ENCODE peak calls at places on chromosomes 4 and X, in ten cellular contexts. One of them, this sample, is unnamed.

GRCh38 chr4:186021461-186022167 is 47.3 kb upstream of the TLR3 start:
- DNase-seq in H9: peak
- DNase-seq in right lobe of liver: no peak
- DNase-seq in NCI-H2029: no peak
- DNase-seq in caudate nucleus: no peak
- DNase-seq in neuronal stem cell: peak
- DNase-seq in NCI-H1092: peak
- DNase-seq in neural crest cell: peak
- DNase-seq in activated T-helper 1 cell treated with Interleukin-2 at 50 U/mL for 16 hours: no peak
- DNase-seq in adipocyte: peak
- DNase-seq in this sample: no peak

GRCh38 chr4:73702796-73703287 is 37.5 kb upstream of the CXCL8 start:
- DNase-seq in neuronal stem cell: no peak
- DNase-seq in caudate nucleus: no peak
- DNase-seq in activated T-helper 1 cell treated with Interleukin-2 at 50 U/mL for 16 hours: no peak
- DNase-seq in right lobe of liver: no peak
- DNase-seq in adipocyte: no peak
- DNase-seq in neural crest cell: no peak
- DNase-seq in H9: no peak
- DNase-seq in NCI-H1092: no peak
- DNase-seq in NCI-H2029: no peak
- DNase-seq in this sample: no peak

GRCh38 chr4:75169020-75169814 is 236.3 kb downstream of the PARM1 start:
- DNase-seq in right lobe of liver: no peak
- DNase-seq in neuronal stem cell: no peak
- DNase-seq in neural crest cell: no peak
- DNase-seq in activated T-helper 1 cell treated with Interleukin-2 at 50 U/mL for 16 hours: no peak
- DNase-seq in caudate nucleus: no peak
- DNase-seq in NCI-H1092: no peak
- DNase-seq in H9: no peak
- DNase-seq in adipocyte: no peak
- DNase-seq in NCI-H2029: no peak
- DNase-seq in this sample: no peak

GRCh38 chr4:104979083-104979760 is 167.5 kb upstream of the TET2 start:
- DNase-seq in activated T-helper 1 cell treated with Interleukin-2 at 50 U/mL for 16 hours: no peak
- DNase-seq in NCI-H2029: no peak
- DNase-seq in neural crest cell: no peak
- DNase-seq in neuronal stem cell: no peak
- DNase-seq in NCI-H1092: no peak
- DNase-seq in adipocyte: no peak
- DNase-seq in caudate nucleus: no peak
- DNase-seq in right lobe of liver: no peak
- DNase-seq in H9: no peak
- DNase-seq in this sample: peak

GRCh38 chr4:7041851-7042696 is 1.1 kb upstream of the TADA2B start:
- DNase-seq in NCI-H1092: peak
- DNase-seq in adipocyte: peak
- DNase-seq in activated T-helper 1 cell treated with Interleukin-2 at 50 U/mL for 16 hours: peak
- DNase-seq in NCI-H2029: peak
- DNase-seq in right lobe of liver: peak
- DNase-seq in neuronal stem cell: no peak
- DNase-seq in H9: peak
- DNase-seq in neural crest cell: peak
- DNase-seq in caudate nucleus: no peak
- DNase-seq in this sample: peak

GRCh38 chrX:81114757-81115156 is 87.0 kb downstream of the HMGN5 start:
- DNase-seq in activated T-helper 1 cell treated with Interleukin-2 at 50 U/mL for 16 hours: no peak
- DNase-seq in adipocyte: no peak
- DNase-seq in neural crest cell: no peak
- DNase-seq in NCI-H2029: no peak
- DNase-seq in neuronal stem cell: no peak
- DNase-seq in right lobe of liver: no peak
- DNase-seq in caudate nucleus: no peak
- DNase-seq in NCI-H1092: no peak
- DNase-seq in H9: no peak
- DNase-seq in this sample: no peak

GRCh38 chrX:150926791-150927190 is 28.3 kb upstream of the CD99L2 start:
- DNase-seq in activated T-helper 1 cell treated with Interleukin-2 at 50 U/mL for 16 hours: no peak
- DNase-seq in neural crest cell: no peak
- DNase-seq in H9: no peak
- DNase-seq in caudate nucleus: no peak
- DNase-seq in NCI-H2029: no peak
- DNase-seq in neuronal stem cell: no peak
- DNase-seq in adipocyte: no peak
- DNase-seq in right lobe of liver: no peak
- DNase-seq in NCI-H1092: no peak
- DNase-seq in this sample: no peak

GRCh38 chr4:13860126-13860525 is 232.6 kb upstream of the BOD1L1 start:
- DNase-seq in caudate nucleus: no peak
- DNase-seq in neuronal stem cell: peak
- DNase-seq in H9: no peak
- DNase-seq in activated T-helper 1 cell treated with Interleukin-2 at 50 U/mL for 16 hours: no peak
- DNase-seq in neural crest cell: no peak
- DNase-seq in right lobe of liver: no peak
- DNase-seq in NCI-H1092: no peak
- DNase-seq in adipocyte: peak
- DNase-seq in NCI-H2029: no peak
- DNase-seq in this sample: no peak

GRCh38 chrX:72307646-72308051 is 1.9 kb upstream of the CITED1 start:
- DNase-seq in activated T-helper 1 cell treated with Interleukin-2 at 50 U/mL for 16 hours: no peak
- DNase-seq in neural crest cell: no peak
- DNase-seq in adipocyte: no peak
- DNase-seq in caudate nucleus: no peak
- DNase-seq in NCI-H2029: no peak
- DNase-seq in H9: no peak
- DNase-seq in NCI-H1092: no peak
- DNase-seq in right lobe of liver: no peak
- DNase-seq in neuronal stem cell: no peak
- DNase-seq in this sample: no peak

GRCh38 chrX:103585421-103586313 is at the start of gene TCEAL4:
- DNase-seq in neuronal stem cell: no peak
- DNase-seq in activated T-helper 1 cell treated with Interleukin-2 at 50 U/mL for 16 hours: no peak
- DNase-seq in neural crest cell: no peak
- DNase-seq in right lobe of liver: peak
- DNase-seq in adipocyte: peak
- DNase-seq in H9: peak
- DNase-seq in NCI-H2029: peak
- DNase-seq in NCI-H1092: peak
- DNase-seq in caudate nucleus: no peak
- DNase-seq in this sample: no peak

GRCh38 chrX:78199851-78200250 is 60.4 kb upstream of the TAF9B start:
- DNase-seq in right lobe of liver: no peak
- DNase-seq in NCI-H2029: no peak
- DNase-seq in activated T-helper 1 cell treated with Interleukin-2 at 50 U/mL for 16 hours: no peak
- DNase-seq in NCI-H1092: no peak
- DNase-seq in neural crest cell: no peak
- DNase-seq in neuronal stem cell: no peak
- DNase-seq in caudate nucleus: no peak
- DNase-seq in H9: no peak
- DNase-seq in adipocyte: peak
- DNase-seq in this sample: peak

GRCh38 chr4:113378836-113379235 is 329.4 kb downstream of the ANK2 start:
- DNase-seq in activated T-helper 1 cell treated with Interleukin-2 at 50 U/mL for 16 hours: no peak
- DNase-seq in caudate nucleus: no peak
- DNase-seq in neural crest cell: no peak
- DNase-seq in NCI-H1092: no peak
- DNase-seq in NCI-H2029: no peak
- DNase-seq in right lobe of liver: no peak
- DNase-seq in adipocyte: no peak
- DNase-seq in H9: no peak
- DNase-seq in neuronal stem cell: no peak
- DNase-seq in this sample: no peak

GRCh38 chrX:84974803-84975202 is 28.9 kb upstream of the APOOL start:
- DNase-seq in activated T-helper 1 cell treated with Interleukin-2 at 50 U/mL for 16 hours: no peak
- DNase-seq in neuronal stem cell: no peak
- DNase-seq in H9: no peak
- DNase-seq in caudate nucleus: no peak
- DNase-seq in adipocyte: no peak
- DNase-seq in NCI-H2029: no peak
- DNase-seq in right lobe of liver: no peak
- DNase-seq in neural crest cell: no peak
- DNase-seq in NCI-H1092: no peak
- DNase-seq in this sample: no peak

This sample was measured in MV-4-11.